ENCODE peak calls at places on chromosomes 13 and 19, in seven cellular contexts. One of them, this sample, is unnamed. For H3K4me1 and H3K36me3, the result is how much of the 10 kb centered on the place peaks cover.

GRCh38 chr19:2771786-2772674 is 11.0 kb downstream of the SGTA start:
- DNase-seq in kidney: no peak
- DNase-seq in CD4-positive, alpha-beta memory T cell: no peak
- DNase-seq in IMR-90: no peak
- DNase-seq in tibial nerve: no peak
- DNase-seq in pancreas: no peak
- DNase-seq in GM23248: no peak
- DNase-seq in this sample: no peak

GRCh38 chr13:25943666-25944065 is 108.2 kb downstream of the SHISA2 start:
- DNase-seq in kidney: no peak
- DNase-seq in CD4-positive, alpha-beta memory T cell: no peak
- DNase-seq in IMR-90: no peak
- DNase-seq in tibial nerve: no peak
- DNase-seq in pancreas: no peak
- DNase-seq in GM23248: peak
- DNase-seq in this sample: no peak

GRCh38 chr19:39045506-39045905 is 13.2 kb upstream of the FBXO27 start:
- DNase-seq in kidney: no peak
- DNase-seq in CD4-positive, alpha-beta memory T cell: no peak
- DNase-seq in IMR-90: no peak
- DNase-seq in tibial nerve: no peak
- DNase-seq in pancreas: no peak
- DNase-seq in GM23248: no peak
- DNase-seq in this sample: no peak

GRCh38 chr13:50456111-50456510 is 387.4 kb downstream of the DLEU7 start:
- DNase-seq in kidney: no peak
- DNase-seq in CD4-positive, alpha-beta memory T cell: no peak
- DNase-seq in IMR-90: no peak
- DNase-seq in tibial nerve: no peak
- DNase-seq in pancreas: no peak
- DNase-seq in GM23248: no peak
- DNase-seq in this sample: no peak

GRCh38 chr19:30070970-30071632 is 129.1 kb downstream of the URI1 start:
- DNase-seq in kidney: peak
- DNase-seq in CD4-positive, alpha-beta memory T cell: no peak
- DNase-seq in IMR-90: no peak
- DNase-seq in tibial nerve: no peak
- DNase-seq in pancreas: no peak
- DNase-seq in GM23248: no peak
- DNase-seq in this sample: peak

GRCh38 chr13:80118099-80118498 is 222.8 kb downstream of the SPRY2 start:
- DNase-seq in kidney: no peak
- DNase-seq in CD4-positive, alpha-beta memory T cell: no peak
- DNase-seq in IMR-90: no peak
- DNase-seq in tibial nerve: no peak
- DNase-seq in pancreas: no peak
- DNase-seq in GM23248: no peak
- DNase-seq in this sample: no peak

GRCh38 chr19:1068111-1069001 is 1.4 kb downstream of the ARHGAP45 start:
- DNase-seq in kidney: peak
- DNase-seq in CD4-positive, alpha-beta memory T cell: peak
- DNase-seq in IMR-90: no peak
- DNase-seq in tibial nerve: peak
- DNase-seq in pancreas: no peak
- DNase-seq in GM23248: no peak
- DNase-seq in this sample: no peak

GRCh38 chr13:99093997-99094396 is 106.7 kb upstream of the UBAC2 start:
- DNase-seq in kidney: no peak
- DNase-seq in CD4-positive, alpha-beta memory T cell: no peak
- DNase-seq in IMR-90: no peak
- DNase-seq in tibial nerve: no peak
- DNase-seq in pancreas: no peak
- DNase-seq in GM23248: no peak
- DNase-seq in this sample: no peak

GRCh38 chr13:30375436-30375835 is 46.9 kb upstream of the UBE2L5 start:
- DNase-seq in kidney: no peak
- DNase-seq in CD4-positive, alpha-beta memory T cell: no peak
- DNase-seq in IMR-90: no peak
- DNase-seq in tibial nerve: no peak
- DNase-seq in pancreas: no peak
- DNase-seq in GM23248: no peak
- DNase-seq in this sample: no peak

GRCh38 chr13:110266431-110266809 is 40.5 kb downstream of the COL4A1 start:
- DNase-seq in kidney: no peak
- DNase-seq in CD4-positive, alpha-beta memory T cell: no peak
- DNase-seq in IMR-90: no peak
- DNase-seq in tibial nerve: no peak
- DNase-seq in pancreas: no peak
- DNase-seq in GM23248: no peak
- DNase-seq in this sample: no peak

GRCh38 chr13:107827840-107828549 is 387.3 kb downstream of the LIG4 start:
- DNase-seq in kidney: no peak
- DNase-seq in CD4-positive, alpha-beta memory T cell: no peak
- DNase-seq in IMR-90: no peak
- DNase-seq in tibial nerve: no peak
- DNase-seq in pancreas: peak
- DNase-seq in GM23248: no peak
- DNase-seq in this sample: no peak

GRCh38 chr13:41490616-41491015 is 33.3 kb downstream of the RGCC start:
- DNase-seq in kidney: no peak
- DNase-seq in CD4-positive, alpha-beta memory T cell: no peak
- DNase-seq in IMR-90: no peak
- DNase-seq in tibial nerve: no peak
- DNase-seq in pancreas: no peak
- DNase-seq in GM23248: no peak
- DNase-seq in this sample: no peak

GRCh38 chr13:65653548-65654078 is 1576.5 kb downstream of the PCDH9 start:
- DNase-seq in kidney: no peak
- DNase-seq in CD4-positive, alpha-beta memory T cell: no peak
- DNase-seq in IMR-90: no peak
- DNase-seq in tibial nerve: no peak
- DNase-seq in pancreas: no peak
- DNase-seq in GM23248: no peak
- DNase-seq in this sample: no peak

GRCh38 chr19:49677232-49677881 is at the start of gene PRMT1:
- DNase-seq in kidney: peak
- DNase-seq in CD4-positive, alpha-beta memory T cell: no peak
- DNase-seq in IMR-90: no peak
- DNase-seq in tibial nerve: no peak
- DNase-seq in pancreas: no peak
- DNase-seq in GM23248: peak
- DNase-seq in this sample: no peak

GRCh38 chr19:29687244-29687896 is 22.1 kb downstream of the PLEKHF1 start:
- DNase-seq in kidney: no peak
- DNase-seq in CD4-positive, alpha-beta memory T cell: no peak
- DNase-seq in IMR-90: peak
- DNase-seq in tibial nerve: peak
- DNase-seq in pancreas: no peak
- DNase-seq in GM23248: peak
- DNase-seq in this sample: no peak

GRCh38 chr13:99867535-99868271 is 103.9 kb downstream of the ZIC5 start:
- DNase-seq in kidney: no peak
- DNase-seq in CD4-positive, alpha-beta memory T cell: no peak
- DNase-seq in IMR-90: no peak
- DNase-seq in tibial nerve: no peak
- DNase-seq in pancreas: no peak
- DNase-seq in GM23248: no peak
- DNase-seq in this sample: peak

GRCh38 chr19:2375341-2376121 is 15.5 kb downstream of the TMPRSS9 start:
- DNase-seq in kidney: no peak
- DNase-seq in CD4-positive, alpha-beta memory T cell: no peak
- DNase-seq in IMR-90: no peak
- DNase-seq in tibial nerve: no peak
- DNase-seq in pancreas: no peak
- DNase-seq in GM23248: no peak
- DNase-seq in this sample: no peak

GRCh38 chr19:23309926-23310325 is 59.7 kb upstream of the ZNF724 start:
- DNase-seq in kidney: no peak
- DNase-seq in CD4-positive, alpha-beta memory T cell: no peak
- DNase-seq in IMR-90: no peak
- DNase-seq in tibial nerve: no peak
- DNase-seq in pancreas: no peak
- DNase-seq in GM23248: no peak
- DNase-seq in this sample: no peak

GRCh38 chr19:2478756-2479555 is 3.0 kb downstream of the GADD45B start:
- DNase-seq in kidney: peak
- DNase-seq in CD4-positive, alpha-beta memory T cell: peak
- DNase-seq in IMR-90: peak
- DNase-seq in tibial nerve: peak
- DNase-seq in pancreas: peak
- DNase-seq in GM23248: peak
- DNase-seq in this sample: peak

GRCh38 chr19:15629003-15629880 is 11.5 kb upstream of the CYP4F3 start:
- DNase-seq in kidney: peak
- DNase-seq in CD4-positive, alpha-beta memory T cell: peak
- DNase-seq in IMR-90: peak
- DNase-seq in tibial nerve: peak
- DNase-seq in pancreas: peak
- DNase-seq in GM23248: peak
- DNase-seq in this sample: peak

GRCh38 chr19:35199481-35199880 is 29.1 kb downstream of the FAM187B start:
- DNase-seq in kidney: no peak
- DNase-seq in CD4-positive, alpha-beta memory T cell: no peak
- DNase-seq in IMR-90: no peak
- DNase-seq in tibial nerve: no peak
- DNase-seq in pancreas: no peak
- DNase-seq in GM23248: no peak
- DNase-seq in this sample: no peak

GRCh38 chr13:49053215-49053614 is 77.5 kb downstream of the FNDC3A start:
- DNase-seq in kidney: no peak
- DNase-seq in CD4-positive, alpha-beta memory T cell: no peak
- DNase-seq in IMR-90: no peak
- DNase-seq in tibial nerve: no peak
- DNase-seq in pancreas: no peak
- DNase-seq in GM23248: no peak
- DNase-seq in this sample: no peak

GRCh38 chr19:51357952-51358351 is 8.2 kb downstream of the ETFB start:
- DNase-seq in kidney: no peak
- DNase-seq in CD4-positive, alpha-beta memory T cell: no peak
- DNase-seq in IMR-90: no peak
- DNase-seq in tibial nerve: no peak
- DNase-seq in pancreas: no peak
- DNase-seq in GM23248: no peak
- DNase-seq in this sample: peak

GRCh38 chr19:29526730-29527499 is 1.1 kb downstream of the VSTM2B start:
- DNase-seq in kidney: peak
- DNase-seq in CD4-positive, alpha-beta memory T cell: no peak
- DNase-seq in IMR-90: no peak
- DNase-seq in tibial nerve: no peak
- DNase-seq in pancreas: no peak
- DNase-seq in GM23248: peak
- DNase-seq in this sample: peak

GRCh38 chr13:94181461-94182107 is 297.9 kb downstream of the DCT start:
- DNase-seq in kidney: no peak
- DNase-seq in CD4-positive, alpha-beta memory T cell: no peak
- DNase-seq in IMR-90: no peak
- DNase-seq in tibial nerve: no peak
- DNase-seq in pancreas: no peak
- DNase-seq in GM23248: no peak
- DNase-seq in this sample: no peak

DNA sequence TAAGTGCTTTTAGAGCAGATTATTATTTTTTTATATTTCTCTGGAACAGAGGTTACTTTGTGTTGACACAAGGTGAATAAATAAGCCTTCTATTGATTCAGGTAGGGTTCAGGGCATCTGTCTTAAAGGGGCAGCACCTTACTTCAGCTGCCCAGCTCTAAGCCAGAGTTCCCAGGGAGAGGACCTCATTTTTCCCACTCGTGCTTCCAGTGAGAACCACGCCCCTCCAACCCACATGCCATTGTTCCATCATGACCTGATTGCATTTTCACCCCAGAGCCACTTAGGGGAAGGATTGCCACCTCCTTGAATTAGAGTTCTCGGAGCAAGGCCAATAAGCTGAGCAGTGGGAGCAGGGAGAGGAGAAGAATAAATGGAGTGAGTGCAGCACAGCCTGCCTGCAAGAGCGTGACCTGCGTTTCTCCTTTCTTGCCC is 104.3 kb upstream of the FRY start:
- DNase-seq in kidney: no peak
- DNase-seq in CD4-positive, alpha-beta memory T cell: no peak
- DNase-seq in IMR-90: no peak
- DNase-seq in tibial nerve: no peak
- DNase-seq in pancreas: peak
- DNase-seq in GM23248: no peak
- DNase-seq in this sample: peak
- H3K4me1 ChIP-seq in kidney: under half
- H3K4me1 ChIP-seq in CD4-positive, alpha-beta memory T cell: under half
- H3K4me1 ChIP-seq in IMR-90: under half
- H3K4me1 ChIP-seq in tibial nerve: under half
- H3K4me1 ChIP-seq in pancreas: under half
- H3K4me1 ChIP-seq in GM23248: under half
- H3K4me1 ChIP-seq in this sample: under half

DNA sequence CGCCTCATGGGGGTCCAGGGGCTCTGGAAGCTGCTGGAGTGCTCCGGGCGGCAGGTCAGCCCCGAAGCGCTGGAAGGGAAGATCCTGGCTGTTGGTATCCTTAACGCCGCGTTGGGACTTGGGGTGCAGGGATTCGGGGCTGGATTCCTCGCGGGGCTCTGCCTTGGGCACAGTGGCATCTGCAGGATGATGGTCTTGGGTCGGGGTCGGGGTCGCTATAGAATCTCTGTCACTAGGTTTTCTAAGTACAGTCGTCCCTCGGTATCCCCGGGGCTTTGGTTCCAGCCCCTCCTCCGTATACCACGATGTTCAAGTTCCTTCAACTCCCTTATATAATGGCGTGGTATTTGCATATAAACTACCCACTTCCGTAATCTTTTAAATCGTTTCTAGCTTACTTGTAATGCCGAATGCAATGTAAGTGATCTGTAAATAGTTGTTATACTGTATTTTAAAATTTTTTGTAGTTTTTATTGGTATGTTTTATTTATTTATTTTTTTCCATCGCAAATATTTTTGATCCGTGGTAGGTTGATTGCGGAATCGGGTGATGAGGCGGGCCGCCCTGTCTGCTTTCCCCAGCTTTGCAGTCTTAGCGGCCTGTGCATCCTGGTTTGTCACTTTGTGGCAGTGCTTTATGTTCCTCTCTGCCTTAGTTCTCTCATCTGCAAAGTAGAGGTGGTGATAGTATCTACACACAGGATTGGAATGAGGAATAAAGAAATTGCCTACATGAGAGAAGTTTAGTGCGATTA is 606 bp downstream of the ERCC5 start:
- DNase-seq in kidney: peak
- DNase-seq in CD4-positive, alpha-beta memory T cell: peak
- DNase-seq in IMR-90: peak
- DNase-seq in tibial nerve: no peak
- DNase-seq in pancreas: peak
- DNase-seq in GM23248: peak
- DNase-seq in this sample: peak
- H3K36me3 ChIP-seq in kidney: under half
- H3K36me3 ChIP-seq in CD4-positive, alpha-beta memory T cell: under half
- H3K36me3 ChIP-seq in IMR-90: under half
- H3K36me3 ChIP-seq in tibial nerve: under half
- H3K36me3 ChIP-seq in pancreas: under half
- H3K36me3 ChIP-seq in GM23248: under half
- H3K36me3 ChIP-seq in this sample: under half

GRCh38 chr19:40282920-40283319 is 2.2 kb downstream of the AKT2 start:
- DNase-seq in kidney: no peak
- DNase-seq in CD4-positive, alpha-beta memory T cell: no peak
- DNase-seq in IMR-90: peak
- DNase-seq in tibial nerve: no peak
- DNase-seq in pancreas: no peak
- DNase-seq in GM23248: peak
- DNase-seq in this sample: no peak
- H3K4me1 ChIP-seq in kidney: half or more
- H3K4me1 ChIP-seq in CD4-positive, alpha-beta memory T cell: half or more
- H3K4me1 ChIP-seq in IMR-90: under half
- H3K4me1 ChIP-seq in tibial nerve: half or more
- H3K4me1 ChIP-seq in pancreas: under half
- H3K4me1 ChIP-seq in GM23248: half or more
- H3K4me1 ChIP-seq in this sample: under half

GRCh38 chr13:91724591-91724990 is 326.2 kb downstream of the GPC5 start:
- DNase-seq in kidney: no peak
- DNase-seq in CD4-positive, alpha-beta memory T cell: no peak
- DNase-seq in IMR-90: no peak
- DNase-seq in tibial nerve: no peak
- DNase-seq in pancreas: no peak
- DNase-seq in GM23248: no peak
- DNase-seq in this sample: no peak
- H3K36me3 ChIP-seq in kidney: under half
- H3K36me3 ChIP-seq in CD4-positive, alpha-beta memory T cell: under half
- H3K36me3 ChIP-seq in IMR-90: under half
- H3K36me3 ChIP-seq in tibial nerve: under half
- H3K36me3 ChIP-seq in pancreas: under half
- H3K36me3 ChIP-seq in GM23248: under half
- H3K36me3 ChIP-seq in this sample: under half

This sample was measured in endodermal cell.